ENCODE peak calls at places on chromosome 9, in seven cellular contexts. D, A, S, F, B, H and W are unnamed samples.

GRCh38 chr9:34496149-34496712 is 26.6 kb downstream of the ENHO start:
- DNase-seq in H (no peak), S (no peak), B (no peak), D (no peak), F (peak; percentile 13), A (no peak), W (no peak)

GRCh38 chr9:98533132-98533531 is 175.6 kb downstream of the GABBR2 start:
- DNase-seq in B (no peak), F (no peak), D (no peak), A (no peak), S (no peak), H (no peak), W (no peak)

GRCh38 chr9:34986541-34987047 is 3.0 kb upstream of the DNAJB5 start:
- DNase-seq in D (no peak), S (peak; percentile 29), B (no peak), F (no peak), H (peak; percentile 57), A (no peak), W (no peak)

GRCh38 chr9:130933114-130934046 is 5.7 kb downstream of the FIBCD1 start:
- DNase-seq in H (no peak), F (no peak), D (no peak), S (no peak), B (no peak), A (no peak), W (peak; percentile 55)

GRCh38 chr9:107976767-107977166 is 487.2 kb upstream of the KLF4 start:
- DNase-seq in A (no peak), D (no peak), H (peak; percentile 67), B (peak; percentile 36), F (peak; percentile 89), S (peak; percentile 16), W (no peak)

GRCh38 chr9:77224750-77225312 is 47.5 kb downstream of the VPS13A start:
- DNase-seq in B (no peak), H (no peak), D (no peak), A (no peak), F (no peak), S (no peak), W (no peak)

GRCh38 chr9:6230037-6230778 is 14.6 kb downstream of the IL33 start:
- DNase-seq in F (no peak), H (no peak), D (no peak), A (no peak), S (no peak), B (peak; percentile 85), W (no peak)

GRCh38 chr9:137827908-137828526 is 49.6 kb upstream of the CACNA1B start:
- DNase-seq in D (no peak), H (no peak), F (no peak), A (no peak), B (no peak), S (no peak), W (no peak)

GRCh38 chr9:4973902-4974301 is 11.2 kb upstream of the JAK2 start:
- DNase-seq in A (no peak), S (no peak), H (no peak), F (no peak), D (no peak), B (no peak), W (no peak)

GRCh38 chr9:5895782-5896181 is 5.1 kb downstream of the MLANA start:
- DNase-seq in H (no peak), D (no peak), S (no peak), B (no peak), F (no peak), A (no peak), W (no peak)

GRCh38 chr9:75086443-75087278 is 1.3 kb downstream of the NMRK1 start:
- DNase-seq in H (peak; percentile 56), D (no peak), A (no peak), B (no peak), S (no peak), F (no peak), W (peak; percentile 25)

GRCh38 chr9:83472764-83473163 is 65.4 kb downstream of the FRMD3 start:
- DNase-seq in S (no peak), F (no peak), D (no peak), B (no peak), A (no peak), H (peak; percentile 39), W (no peak)

GRCh38 chr9:91065231-91066041 is 263.8 kb downstream of the SYK start:
- DNase-seq in S (no peak), B (no peak), A (no peak), H (no peak), D (no peak), F (no peak), W (no peak)

GRCh38 chr9:37694355-37694754 is 43.6 kb downstream of the FRMPD1 start:
- DNase-seq in A (no peak), D (no peak), S (no peak), H (no peak), F (no peak), B (no peak), W (no peak)

GRCh38 chr9:122248448-122248865 is 16.2 kb downstream of the RBM18 start:
- DNase-seq in B (peak; percentile 99), D (no peak), S (no peak), F (no peak), H (no peak), A (no peak), W (no peak)

GRCh38 chr9:84456526-84456925 is 116.0 kb upstream of the SLC28A3 start:
- DNase-seq in H (no peak), F (no peak), B (no peak), S (no peak), D (no peak), A (no peak), W (no peak)

GRCh38 chr9:27539479-27540441 is 10.1 kb upstream of the MOB3B start:
- DNase-seq in A (no peak), S (peak; percentile 18), H (peak; percentile 41), F (peak; percentile 83), B (peak; percentile 45), D (no peak), W (peak; percentile 9)

GRCh38 chr9:27541740-27542139 is 12.1 kb upstream of the MOB3B start:
- DNase-seq in H (no peak), A (no peak), S (no peak), D (no peak), F (no peak), B (no peak), W (no peak)

GRCh38 chr9:27542519-27542918 is 12.9 kb upstream of the MOB3B start:
- DNase-seq in S (no peak), F (no peak), B (no peak), D (no peak), A (no peak), H (no peak), W (no peak)

GRCh38 chr9:27538668-27539067 is 9.1 kb upstream of the MOB3B start:
- DNase-seq in D (no peak), S (no peak), A (no peak), B (no peak), H (no peak), F (no peak), W (no peak)

DNA sequence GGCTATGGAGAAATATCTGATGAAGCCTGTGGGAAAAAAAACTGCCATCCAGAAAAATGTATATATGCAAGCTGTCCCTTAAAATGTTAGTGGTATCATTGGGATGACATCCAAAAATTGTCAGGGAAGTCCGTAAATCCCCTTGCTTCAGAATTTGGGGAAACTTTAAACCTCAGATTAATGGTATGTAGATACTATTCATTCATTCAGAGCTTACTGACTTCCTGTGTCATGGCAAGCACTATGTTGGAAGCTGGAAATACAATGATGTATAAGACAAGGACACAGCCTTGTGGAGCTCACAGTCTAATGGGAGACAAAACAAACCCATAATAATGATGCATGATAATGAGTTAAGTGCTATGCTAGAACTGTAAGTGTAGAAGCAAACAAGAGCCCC is 10.9 kb upstream of the MOB3B start:
- DNase-seq in S (no peak), B (no peak), H (no peak), F (no peak), A (no peak), D (no peak), W (no peak)
- H3K4me1 ChIP-seq in S (peaks cover 20% of the 10 kb centered on the region), B (peaks cover 10% of the 10 kb centered on the region), H (peaks cover 23% of the 10 kb centered on the region), F (no peaks in the 10 kb centered on the region), A (peaks cover 35% of the 10 kb centered on the region), D (peaks cover 49% of the 10 kb centered on the region), W (peaks cover 25% of the 10 kb centered on the region)

GRCh38 chr9:129322641-129323375 is 144.7 kb upstream of the IER5L start:
- DNase-seq in D (no peak), H (peak; percentile 19), B (no peak), A (peak; percentile 47), S (no peak), F (peak; percentile 33), W (no peak)
- H3K4me1 ChIP-seq in D (peaks cover 45% of the 10 kb centered on the region), H (peaks cover 52% of the 10 kb centered on the region), B (peaks cover 16% of the 10 kb centered on the region), A (peaks cover 22% of the 10 kb centered on the region), S (peaks cover 26% of the 10 kb centered on the region), F (no peaks in the 10 kb centered on the region), W (peaks cover 2% of the 10 kb centered on the region)

GRCh38 chr9:132182609-132183073 is 20.8 kb downstream of the NTNG2 start:
- DNase-seq in B (no peak), H (no peak), F (no peak), S (no peak), D (no peak), A (no peak), W (no peak)

GRCh38 chr9:132183134-132183533 is 21.3 kb downstream of the NTNG2 start:
- DNase-seq in H (no peak), D (no peak), A (no peak), F (no peak), S (no peak), B (no peak), W (no peak)

GRCh38 chr9:132187006-132187760 is 25.3 kb downstream of the NTNG2 start:
- DNase-seq in H (no peak), S (no peak), A (no peak), D (no peak), F (no peak), B (no peak), W (no peak)

GRCh38 chr9:132183715-132184114 is 21.9 kb downstream of the NTNG2 start:
- DNase-seq in H (no peak), S (no peak), A (no peak), F (no peak), D (no peak), B (no peak), W (no peak)

DNA sequence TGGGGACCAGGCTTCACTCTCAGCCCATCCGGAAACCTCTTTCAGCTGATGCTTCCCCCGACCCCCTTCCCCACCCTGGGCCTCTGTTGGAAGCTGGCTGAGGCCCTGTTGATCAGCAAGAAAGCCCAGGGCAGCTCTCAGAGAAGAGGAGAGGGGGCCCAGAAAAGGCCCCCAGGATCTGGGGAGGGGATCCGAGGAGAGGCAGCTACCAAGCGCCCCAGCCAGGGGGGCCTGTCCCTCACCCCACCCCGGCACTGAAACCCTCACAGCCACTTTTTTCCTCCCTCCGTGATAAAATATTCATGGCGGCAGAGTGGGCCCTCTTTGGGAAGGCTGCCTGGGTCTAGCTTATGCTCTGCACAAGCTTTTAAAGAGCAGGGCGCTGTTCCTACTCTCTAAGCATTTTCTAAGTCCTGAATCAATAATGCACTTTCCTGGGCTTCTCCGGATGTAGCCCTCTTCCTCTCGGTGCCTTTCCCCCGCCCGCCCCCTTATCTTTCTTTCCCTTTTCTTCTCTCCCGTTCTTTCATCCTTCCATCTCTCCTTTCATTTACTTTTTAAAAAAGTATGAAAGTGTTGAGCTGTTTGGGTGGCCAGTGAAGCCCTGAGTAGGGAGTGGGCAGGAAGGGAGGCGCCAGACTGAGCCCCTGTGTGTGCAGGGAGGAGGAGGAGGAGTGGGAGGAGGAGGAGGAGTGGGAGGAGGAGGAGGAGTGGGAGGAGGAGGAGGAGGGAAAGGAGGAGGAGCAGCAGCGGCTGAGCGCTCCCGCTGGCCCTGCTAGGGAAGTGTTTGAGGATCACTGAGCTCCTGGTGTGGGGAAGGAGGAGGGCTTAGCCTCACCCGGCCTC is 23.5 kb downstream of the NTNG2 start:
- DNase-seq in A (no peak), F (no peak), S (no peak), H (no peak), D (no peak), B (no peak), W (no peak)
- H3K4me1 ChIP-seq in A (no peaks in the 10 kb centered on the region), F (no peaks in the 10 kb centered on the region), S (no peaks in the 10 kb centered on the region), H (no peaks in the 10 kb centered on the region), D (no peaks in the 10 kb centered on the region), B (no peaks in the 10 kb centered on the region), W (no peaks in the 10 kb centered on the region)

GRCh38 chr9:78286946-78287388 is 10.0 kb upstream of the PSAT1 start:
- DNase-seq in B (no peak), H (no peak), S (no peak), A (no peak), D (no peak), F (no peak), W (no peak)
- H3K4me1 ChIP-seq in B (peaks cover 18% of the 10 kb centered on the region), H (no peaks in the 10 kb centered on the region), S (no peaks in the 10 kb centered on the region), A (no peaks in the 10 kb centered on the region), D (no peaks in the 10 kb centered on the region), F (no peaks in the 10 kb centered on the region), W (no peaks in the 10 kb centered on the region)